ENCODE peak calls at places on chromosomes 7 and 10, in nine cellular contexts. One of them, this sample, is unnamed.
A peak's percentile ranks its signal among the peaks of the same experiment; 100 is the strongest.

GRCh38 chr10:76007206-76007605 is 575.8 kb downstream of the LRMDA start:
- DNase-seq in fibroblast of pulmonary artery: no peak
- DNase-seq in A673: no peak
- DNase-seq in fibroblast of lung: no peak
- DNase-seq in ovary: no peak
- DNase-seq in HFFc6: no peak
- DNase-seq in glutamatergic neuron: no peak
- DNase-seq in GM12865: no peak
- DNase-seq in epithelial cell of proximal tubule: no peak
- DNase-seq in this sample: no peak

GRCh38 chr10:118943253-118943652 is 86.3 kb upstream of the NANOS1 start:
- DNase-seq in A673: no peak
- DNase-seq in ovary: no peak
- DNase-seq in fibroblast of pulmonary artery: no peak
- DNase-seq in GM12865: no peak
- DNase-seq in epithelial cell of proximal tubule: no peak
- DNase-seq in fibroblast of lung: no peak
- DNase-seq in HFFc6: no peak
- DNase-seq in glutamatergic neuron: no peak
- DNase-seq in this sample: no peak

GRCh38 chr10:67115972-67116371 is 190.1 kb downstream of the LRRTM3 start:
- DNase-seq in GM12865: no peak
- DNase-seq in A673: no peak
- DNase-seq in glutamatergic neuron: no peak
- DNase-seq in ovary: no peak
- DNase-seq in fibroblast of pulmonary artery: peak; percentile 28
- DNase-seq in HFFc6: no peak
- DNase-seq in epithelial cell of proximal tubule: no peak
- DNase-seq in fibroblast of lung: peak; percentile 55
- DNase-seq in this sample: no peak

GRCh38 chr7:1086588-1087461 is 1.1 kb upstream of the GPER1 start:
- DNase-seq in GM12865: peak; percentile 83
- DNase-seq in ovary: peak; percentile 83
- DNase-seq in fibroblast of lung: peak; percentile 61
- DNase-seq in glutamatergic neuron: peak; percentile 84
- DNase-seq in A673: peak; percentile 80
- DNase-seq in fibroblast of pulmonary artery: peak; percentile 64
- DNase-seq in epithelial cell of proximal tubule: no peak
- DNase-seq in HFFc6: peak; percentile 46
- DNase-seq in this sample: no peak

GRCh38 chr7:13604178-13604577 is 385.3 kb downstream of the ETV1 start:
- DNase-seq in A673: no peak
- DNase-seq in GM12865: no peak
- DNase-seq in ovary: no peak
- DNase-seq in fibroblast of lung: peak; percentile 15
- DNase-seq in epithelial cell of proximal tubule: no peak
- DNase-seq in glutamatergic neuron: no peak
- DNase-seq in HFFc6: no peak
- DNase-seq in fibroblast of pulmonary artery: no peak
- DNase-seq in this sample: no peak

GRCh38 chr7:158858592-158859503 is 2.5 kb downstream of the DYNC2I1 start:
- DNase-seq in epithelial cell of proximal tubule: no peak
- DNase-seq in fibroblast of pulmonary artery: peak; percentile 7
- DNase-seq in A673: peak; percentile 37
- DNase-seq in ovary: no peak
- DNase-seq in GM12865: no peak
- DNase-seq in glutamatergic neuron: no peak
- DNase-seq in fibroblast of lung: no peak
- DNase-seq in HFFc6: no peak
- DNase-seq in this sample: no peak

GRCh38 chr7:24741691-24742639 is 15.3 kb downstream of the GSDME start:
- DNase-seq in fibroblast of pulmonary artery: peak; percentile 93
- DNase-seq in epithelial cell of proximal tubule: peak; percentile 73
- DNase-seq in GM12865: no peak
- DNase-seq in HFFc6: peak; percentile 95
- DNase-seq in A673: no peak
- DNase-seq in ovary: peak; percentile 67
- DNase-seq in glutamatergic neuron: no peak
- DNase-seq in fibroblast of lung: peak; percentile 98
- DNase-seq in this sample: peak; percentile 89

GRCh38 chr10:99346247-99346646 is 17.1 kb downstream of the CNNM1 start:
- DNase-seq in A673: no peak
- DNase-seq in HFFc6: peak; percentile 81
- DNase-seq in ovary: no peak
- DNase-seq in epithelial cell of proximal tubule: no peak
- DNase-seq in fibroblast of lung: peak; percentile 59
- DNase-seq in glutamatergic neuron: no peak
- DNase-seq in GM12865: no peak
- DNase-seq in fibroblast of pulmonary artery: peak; percentile 16
- DNase-seq in this sample: peak; percentile 72

GRCh38 chr10:34305189-34305588 is 509.9 kb downstream of the PARD3 start:
- DNase-seq in fibroblast of lung: no peak
- DNase-seq in A673: no peak
- DNase-seq in epithelial cell of proximal tubule: no peak
- DNase-seq in glutamatergic neuron: peak; percentile 52
- DNase-seq in GM12865: peak; percentile 26
- DNase-seq in ovary: no peak
- DNase-seq in HFFc6: no peak
- DNase-seq in fibroblast of pulmonary artery: no peak
- DNase-seq in this sample: no peak

GRCh38 chr7:1930381-1931065 is 260.4 kb downstream of the ELFN1 start:
- DNase-seq in A673: no peak
- DNase-seq in GM12865: no peak
- DNase-seq in fibroblast of pulmonary artery: no peak
- DNase-seq in epithelial cell of proximal tubule: no peak
- DNase-seq in glutamatergic neuron: no peak
- DNase-seq in ovary: no peak
- DNase-seq in HFFc6: no peak
- DNase-seq in fibroblast of lung: no peak
- DNase-seq in this sample: no peak

GRCh38 chr7:101405474-101406067 is 42.9 kb downstream of the COL26A1 start:
- DNase-seq in ovary: no peak
- DNase-seq in glutamatergic neuron: no peak
- DNase-seq in GM12865: no peak
- DNase-seq in epithelial cell of proximal tubule: no peak
- DNase-seq in fibroblast of lung: no peak
- DNase-seq in HFFc6: no peak
- DNase-seq in fibroblast of pulmonary artery: no peak
- DNase-seq in A673: no peak
- DNase-seq in this sample: no peak

GRCh38 chr10:127790165-127790564 is 53.2 kb downstream of the FOXI2 start:
- DNase-seq in epithelial cell of proximal tubule: no peak
- DNase-seq in fibroblast of lung: no peak
- DNase-seq in A673: no peak
- DNase-seq in glutamatergic neuron: no peak
- DNase-seq in HFFc6: no peak
- DNase-seq in fibroblast of pulmonary artery: no peak
- DNase-seq in ovary: no peak
- DNase-seq in GM12865: no peak
- DNase-seq in this sample: no peak

GRCh38 chr7:22859676-22860290 is 37.1 kb upstream of the TOMM7 start:
- DNase-seq in GM12865: peak; percentile 60
- DNase-seq in A673: no peak
- DNase-seq in fibroblast of lung: peak; percentile 80
- DNase-seq in fibroblast of pulmonary artery: peak; percentile 63
- DNase-seq in HFFc6: no peak
- DNase-seq in glutamatergic neuron: no peak
- DNase-seq in ovary: no peak
- DNase-seq in epithelial cell of proximal tubule: no peak
- DNase-seq in this sample: no peak

GRCh38 chr7:128937647-128938523 is at the start of gene IRF5:
- DNase-seq in glutamatergic neuron: no peak
- DNase-seq in fibroblast of lung: no peak
- DNase-seq in fibroblast of pulmonary artery: no peak
- DNase-seq in HFFc6: no peak
- DNase-seq in GM12865: peak; percentile 84
- DNase-seq in ovary: no peak
- DNase-seq in A673: no peak
- DNase-seq in epithelial cell of proximal tubule: no peak
- DNase-seq in this sample: no peak

GRCh38 chr7:151796871-151797270 is 80.0 kb downstream of the PRKAG2 start:
- DNase-seq in epithelial cell of proximal tubule: no peak
- DNase-seq in glutamatergic neuron: peak; percentile 8
- DNase-seq in HFFc6: no peak
- DNase-seq in GM12865: no peak
- DNase-seq in A673: no peak
- DNase-seq in ovary: no peak
- DNase-seq in fibroblast of lung: no peak
- DNase-seq in fibroblast of pulmonary artery: no peak
- DNase-seq in this sample: no peak

GRCh38 chr7:88485811-88486210 is 179.1 kb upstream of the STEAP4 start:
- DNase-seq in glutamatergic neuron: no peak
- DNase-seq in fibroblast of lung: no peak
- DNase-seq in fibroblast of pulmonary artery: no peak
- DNase-seq in A673: no peak
- DNase-seq in HFFc6: no peak
- DNase-seq in GM12865: no peak
- DNase-seq in ovary: no peak
- DNase-seq in epithelial cell of proximal tubule: no peak
- DNase-seq in this sample: no peak

GRCh38 chr10:78401882-78402367 is 368.3 kb downstream of the RPS24 start:
- DNase-seq in A673: peak; percentile 92
- DNase-seq in fibroblast of lung: no peak
- DNase-seq in epithelial cell of proximal tubule: no peak
- DNase-seq in fibroblast of pulmonary artery: no peak
- DNase-seq in ovary: peak; percentile 67
- DNase-seq in HFFc6: no peak
- DNase-seq in GM12865: no peak
- DNase-seq in glutamatergic neuron: no peak
- DNase-seq in this sample: no peak

GRCh38 chr7:138565071-138565450 is 105.0 kb downstream of the TRIM24 start:
- DNase-seq in ovary: no peak
- DNase-seq in epithelial cell of proximal tubule: no peak
- DNase-seq in fibroblast of lung: no peak
- DNase-seq in fibroblast of pulmonary artery: no peak
- DNase-seq in glutamatergic neuron: no peak
- DNase-seq in GM12865: no peak
- DNase-seq in HFFc6: no peak
- DNase-seq in A673: no peak
- DNase-seq in this sample: no peak

GRCh38 chr7:207418-208127 is 15.2 kb downstream of the FAM20C start:
- DNase-seq in epithelial cell of proximal tubule: no peak
- DNase-seq in glutamatergic neuron: no peak
- DNase-seq in HFFc6: no peak
- DNase-seq in ovary: no peak
- DNase-seq in fibroblast of lung: peak; percentile 42
- DNase-seq in A673: peak; percentile 39
- DNase-seq in GM12865: no peak
- DNase-seq in fibroblast of pulmonary artery: no peak
- DNase-seq in this sample: no peak

GRCh38 chr10:71391701-71392100 is 5.0 kb upstream of the CDH23 start:
- DNase-seq in fibroblast of lung: no peak
- DNase-seq in epithelial cell of proximal tubule: no peak
- DNase-seq in fibroblast of pulmonary artery: no peak
- DNase-seq in glutamatergic neuron: no peak
- DNase-seq in A673: no peak
- DNase-seq in ovary: no peak
- DNase-seq in GM12865: no peak
- DNase-seq in HFFc6: no peak
- DNase-seq in this sample: no peak

GRCh38 chr7:64882341-64883112 is 20.5 kb upstream of the ZNF273 start:
- DNase-seq in A673: peak; percentile 62
- DNase-seq in fibroblast of lung: peak; percentile 29
- DNase-seq in ovary: peak; percentile 66
- DNase-seq in fibroblast of pulmonary artery: peak; percentile 30
- DNase-seq in HFFc6: no peak
- DNase-seq in GM12865: no peak
- DNase-seq in glutamatergic neuron: peak; percentile 74
- DNase-seq in epithelial cell of proximal tubule: no peak
- DNase-seq in this sample: no peak

GRCh38 chr7:50330701-50331100 is 26.2 kb downstream of the IKZF1 start:
- DNase-seq in A673: no peak
- DNase-seq in fibroblast of lung: no peak
- DNase-seq in fibroblast of pulmonary artery: no peak
- DNase-seq in GM12865: no peak
- DNase-seq in ovary: no peak
- DNase-seq in HFFc6: no peak
- DNase-seq in glutamatergic neuron: no peak
- DNase-seq in epithelial cell of proximal tubule: no peak
- DNase-seq in this sample: no peak
- TF ChIP-seq CTCF in A673: no peak
- TF ChIP-seq CTCF in fibroblast of lung: no peak
- TF ChIP-seq CTCF in fibroblast of pulmonary artery: no peak
- TF ChIP-seq CTCF in GM12865: no peak
- TF ChIP-seq CTCF in ovary: no peak
- TF ChIP-seq CTCF in HFFc6: no peak
- TF ChIP-seq CTCF in glutamatergic neuron: no peak
- TF ChIP-seq CTCF in epithelial cell of proximal tubule: no peak
- TF ChIP-seq CTCF in this sample: no peak

GRCh38 chr7:27933691-27934565 is 194.0 kb downstream of the TAX1BP1 start:
- DNase-seq in ovary: no peak
- DNase-seq in A673: peak; percentile 94
- DNase-seq in fibroblast of lung: peak; percentile 54
- DNase-seq in GM12865: no peak
- DNase-seq in epithelial cell of proximal tubule: no peak
- DNase-seq in fibroblast of pulmonary artery: no peak
- DNase-seq in glutamatergic neuron: no peak
- DNase-seq in HFFc6: peak; percentile 36
- DNase-seq in this sample: peak; percentile 60
- TF ChIP-seq CTCF in ovary: no peak
- TF ChIP-seq CTCF in A673: peak; percentile 58
- TF ChIP-seq CTCF in fibroblast of lung: peak; percentile 42
- TF ChIP-seq CTCF in GM12865: peak; percentile 24
- TF ChIP-seq CTCF in epithelial cell of proximal tubule: peak; percentile 46
- TF ChIP-seq CTCF in fibroblast of pulmonary artery: peak; percentile 33
- TF ChIP-seq CTCF in glutamatergic neuron: peak; percentile 41
- TF ChIP-seq CTCF in HFFc6: peak; percentile 73
- TF ChIP-seq CTCF in this sample: peak; percentile 35

GRCh38 chr10:84534168-84534567 is 205.8 kb downstream of the CCSER2 start:
- DNase-seq in fibroblast of pulmonary artery: no peak
- DNase-seq in GM12865: no peak
- DNase-seq in fibroblast of lung: no peak
- DNase-seq in glutamatergic neuron: no peak
- DNase-seq in HFFc6: peak; percentile 7
- DNase-seq in ovary: no peak
- DNase-seq in epithelial cell of proximal tubule: no peak
- DNase-seq in A673: no peak
- DNase-seq in this sample: no peak
- TF ChIP-seq CTCF in fibroblast of pulmonary artery: peak; percentile 23
- TF ChIP-seq CTCF in GM12865: peak; percentile 25
- TF ChIP-seq CTCF in fibroblast of lung: peak; percentile 21
- TF ChIP-seq CTCF in glutamatergic neuron: no peak
- TF ChIP-seq CTCF in HFFc6: peak; percentile 66
- TF ChIP-seq CTCF in ovary: no peak
- TF ChIP-seq CTCF in epithelial cell of proximal tubule: peak; percentile 46
- TF ChIP-seq CTCF in A673: peak; percentile 24
- TF ChIP-seq CTCF in this sample: peak; percentile 21

GRCh38 chr10:72567884-72568283 is 58.0 kb downstream of the MICU1 start:
- DNase-seq in fibroblast of pulmonary artery: peak; percentile 14
- DNase-seq in epithelial cell of proximal tubule: peak; percentile 33
- DNase-seq in A673: peak; percentile 43
- DNase-seq in glutamatergic neuron: no peak
- DNase-seq in GM12865: peak; percentile 14
- DNase-seq in ovary: no peak
- DNase-seq in fibroblast of lung: no peak
- DNase-seq in HFFc6: no peak
- DNase-seq in this sample: no peak
- TF ChIP-seq CTCF in fibroblast of pulmonary artery: peak; percentile 30
- TF ChIP-seq CTCF in epithelial cell of proximal tubule: peak; percentile 74
- TF ChIP-seq CTCF in A673: peak; percentile 67
- TF ChIP-seq CTCF in glutamatergic neuron: peak; percentile 69
- TF ChIP-seq CTCF in GM12865: peak; percentile 24
- TF ChIP-seq CTCF in ovary: no peak
- TF ChIP-seq CTCF in fibroblast of lung: peak; percentile 25
- TF ChIP-seq CTCF in HFFc6: peak; percentile 65
- TF ChIP-seq CTCF in this sample: peak; percentile 23